ENCODE peak calls at places on chromosome 13, in ten cellular contexts. M is ascending aorta; H is MCF 10A; T is AG09319; O is spleen; K is pancreas; E is fibroblast of the aortic adventitia; J is GM06990; D is CD4-positive, alpha-beta T cell; F is NB4. V is an unnamed sample.

GRCh38 chr13:102091231-102091630 is 310.6 kb downstream of the FGF14 start:
- DNase-seq in M (no peak), H (peak; percentile 18), T (no peak), O (no peak), K (no peak), E (no peak), J (no peak), D (no peak), F (peak; percentile 18), V (no peak)

GRCh38 chr13:113267642-113268405 is 29.2 kb upstream of the LAMP1 start:
- DNase-seq in M (no peak), H (no peak), T (no peak), O (no peak), K (no peak), E (no peak), J (no peak), D (no peak), F (no peak), V (no peak)

GRCh38 chr13:46184277-46184699 is 2.3 kb upstream of the LCP1 start:
- DNase-seq in M (no peak), H (peak; percentile 30), T (no peak), O (peak; percentile 90), K (no peak), E (no peak), J (peak; percentile 64), D (peak; percentile 58), F (peak; percentile 88), V (no peak)

GRCh38 chr13:28501547-28501946 is 6.6 kb upstream of the FLT1 start:
- DNase-seq in M (no peak), H (no peak), T (no peak), O (peak; percentile 79), K (no peak), E (no peak), J (no peak), D (no peak), F (no peak), V (no peak)

GRCh38 chr13:111339366-111340143 is 19.1 kb downstream of the TEX29 start:
- DNase-seq in M (peak; percentile 40), H (no peak), T (no peak), O (no peak), K (no peak), E (no peak), J (no peak), D (no peak), F (no peak), V (no peak)

GRCh38 chr13:23673354-23673753 is 103.1 kb downstream of the TNFRSF19 start:
- DNase-seq in M (no peak), H (peak; percentile 13), T (peak; percentile 79), O (no peak), K (no peak), E (peak; percentile 95), J (no peak), D (no peak), F (no peak), V (no peak)

GRCh38 chr13:73335226-73335625 is 276.4 kb downstream of the KLF5 start:
- DNase-seq in M (no peak), H (peak; percentile 89), T (peak; percentile 11), O (no peak), K (no peak), E (peak; percentile 20), J (no peak), D (no peak), F (peak; percentile 10), V (no peak)

GRCh38 chr13:58587183-58587582 is 955.6 kb downstream of the PCDH17 start:
- DNase-seq in M (no peak), H (no peak), T (no peak), O (no peak), K (no peak), E (no peak), J (no peak), D (no peak), F (peak; percentile 69), V (no peak)

GRCh38 chr13:73722120-73722519 is 412.1 kb downstream of the KLF12 start:
- DNase-seq in M (no peak), H (peak; percentile 64), T (no peak), O (no peak), K (no peak), E (peak; percentile 34), J (no peak), D (no peak), F (no peak), V (no peak)

GRCh38 chr13:37667631-37668161 is 69.1 kb upstream of the POSTN start:
- DNase-seq in M (no peak), H (no peak), T (no peak), O (no peak), K (no peak), E (no peak), J (no peak), D (no peak), F (no peak), V (no peak)

GRCh38 chr13:113777311-113778260 is 18.6 kb downstream of the TMEM255B start:
- DNase-seq in M (no peak), H (no peak), T (no peak), O (peak; percentile 51), K (no peak), E (peak; percentile 21), J (no peak), D (no peak), F (peak; percentile 64), V (no peak)

GRCh38 chr13:89568276-89568675 is 1779.2 kb upstream of the MIR17HG start:
- DNase-seq in M (no peak), H (no peak), T (no peak), O (no peak), K (no peak), E (no peak), J (no peak), D (no peak), F (no peak), V (no peak)

GRCh38 chr13:31179754-31180153 is 18.1 kb upstream of the HSPH1 start:
- DNase-seq in M (no peak), H (no peak), T (no peak), O (no peak), K (no peak), E (no peak), J (no peak), D (no peak), F (peak; percentile 30), V (no peak)

GRCh38 chr13:67369895-67370660 is 139.9 kb upstream of the PCDH9 start:
- DNase-seq in M (no peak), H (peak; percentile 73), T (no peak), O (no peak), K (no peak), E (peak; percentile 75), J (no peak), D (no peak), F (no peak), V (no peak)

GRCh38 chr13:23630349-23631093 is 60.3 kb downstream of the TNFRSF19 start:
- DNase-seq in M (no peak), H (no peak), T (no peak), O (no peak), K (no peak), E (no peak), J (no peak), D (no peak), F (no peak), V (no peak)

DNA sequence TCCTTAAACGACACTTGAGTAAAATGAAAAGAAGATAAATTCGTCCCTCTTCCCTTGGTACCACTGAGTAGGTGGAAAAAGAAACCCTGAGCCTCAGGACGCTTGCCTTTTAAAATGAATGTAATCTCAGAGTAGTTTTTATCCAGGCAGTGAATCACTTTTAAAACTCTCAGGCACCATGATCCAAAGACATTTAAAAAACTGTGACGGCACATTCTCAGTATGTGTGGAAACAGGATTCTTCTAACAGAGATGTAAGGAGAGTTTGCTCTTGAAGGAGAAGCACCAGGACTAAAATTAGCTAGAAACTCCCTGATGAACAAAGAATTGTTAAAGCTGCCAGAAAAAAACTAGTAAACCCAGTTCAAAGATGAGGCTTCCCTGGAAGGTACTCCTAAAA is 105.7 kb upstream of the SLC15A1 start:
- DNase-seq in M (no peak), H (no peak), T (no peak), O (no peak), K (no peak), E (no peak), J (no peak), D (no peak), F (no peak), V (no peak)
- TF ChIP-seq CTCF in M (no peak), H (no peak), T (no peak), O (no peak), K (no peak), E (no peak), J (no peak), D (no peak), F (no peak), V (no peak)

GRCh38 chr13:109764474-109765292 is 21.7 kb downstream of the IRS2 start:
- DNase-seq in M (no peak), H (peak; percentile 22), T (no peak), O (no peak), K (no peak), E (no peak), J (no peak), D (no peak), F (peak; percentile 66), V (no peak)
- TF ChIP-seq CTCF in M (no peak), H (peak; percentile 11), T (peak; percentile 15), O (no peak), K (no peak), E (no peak), J (peak; percentile 9), D (peak; percentile 29), F (peak; percentile 44), V (peak; percentile 35)

DNA sequence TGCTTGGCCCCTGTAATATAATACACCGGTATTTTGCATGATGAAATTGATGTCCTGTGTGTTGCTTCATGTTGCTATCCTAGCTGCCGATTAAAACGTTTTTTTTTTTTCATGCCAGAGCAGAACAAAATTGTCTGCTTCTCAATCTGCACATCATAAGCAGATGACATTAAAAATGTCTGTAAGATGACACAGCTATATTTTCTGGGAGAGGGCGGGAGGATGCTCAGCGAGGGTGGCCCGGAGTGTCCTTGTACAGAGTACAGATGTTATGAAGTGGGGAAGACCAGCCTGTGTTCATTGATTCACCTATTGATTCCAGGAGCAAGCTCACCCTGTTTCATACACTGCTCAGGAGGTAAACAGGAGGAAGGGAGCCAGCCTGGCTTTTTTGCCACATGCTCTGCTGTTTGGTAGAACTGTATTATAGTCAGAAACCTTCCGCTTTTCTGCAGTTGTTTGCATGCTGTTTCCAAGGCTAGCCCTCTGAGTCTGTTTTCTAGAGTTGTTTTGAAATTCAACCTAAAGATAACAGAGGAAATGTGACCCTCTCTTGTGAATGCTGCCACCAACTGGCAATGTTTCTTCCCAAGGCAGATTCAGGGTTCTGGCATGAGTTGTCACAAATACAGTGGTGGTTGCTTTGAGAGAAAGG is 4.7 kb upstream of the IRS2 start:
- DNase-seq in M (no peak), H (peak; percentile 55), T (no peak), O (no peak), K (no peak), E (no peak), J (no peak), D (no peak), F (peak; percentile 94), V (no peak)
- TF ChIP-seq CTCF in M (no peak), H (peak; percentile 16), T (peak; percentile 52), O (peak; percentile 55), K (no peak), E (no peak), J (peak; percentile 51), D (peak; percentile 69), F (peak; percentile 81), V (peak; percentile 81)

DNA sequence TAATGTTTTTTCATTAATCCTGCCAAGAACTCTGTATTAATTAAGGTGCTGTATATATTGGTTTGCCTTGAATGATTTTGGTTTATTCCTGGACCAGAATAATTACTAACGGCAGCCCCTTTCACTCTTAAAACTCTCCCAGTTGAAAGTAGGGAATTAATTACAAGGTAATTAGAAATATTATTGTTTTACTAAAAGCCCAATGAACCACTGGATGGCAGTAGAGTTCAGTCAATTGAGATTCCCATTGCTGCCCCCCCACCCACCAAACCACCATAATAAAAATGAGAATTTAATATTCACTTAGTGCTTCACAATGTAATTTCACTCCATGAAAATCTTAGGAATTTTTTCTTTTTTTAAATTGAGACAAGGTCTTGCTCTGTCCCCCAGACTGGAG is 13.7 kb downstream of the WBP4 start:
- DNase-seq in M (no peak), H (peak; percentile 53), T (no peak), O (no peak), K (no peak), E (peak; percentile 60), J (no peak), D (peak; percentile 14), F (peak; percentile 59), V (no peak)
- TF ChIP-seq CTCF in M (peak; percentile 23), H (peak; percentile 57), T (peak; percentile 56), O (peak; percentile 55), K (peak; percentile 26), E (peak; percentile 52), J (peak; percentile 47), D (peak; percentile 53), F (peak; percentile 15), V (peak; percentile 87)